ENCODE peak calls at places on chromosome 2, in seven cellular contexts. W is cardiac fibroblast; N is EL; O is activated naive CD4-positive, alpha-beta T cell treated with Interleukin-2 at 50 U/mL for 16 hours; H is HTR-8/SVneo; G is HT-29; U is AG09319. I is an unnamed sample.

GRCh38 chr2:134295441-134295840 is 41.6 kb downstream of the MGAT5 start:
- DNase-seq in U (no peak), G (no peak), N (peak), H (no peak), O (no peak), W (no peak), I (peak)

GRCh38 chr2:179932786-179933185 is 71.4 kb upstream of the ZNF385B start:
- DNase-seq in G (no peak), O (no peak), W (peak), U (no peak), H (no peak), N (no peak), I (peak)

GRCh38 chr2:224645722-224646121 is 60.6 kb upstream of the CUL3 start:
- DNase-seq in N (no peak), H (no peak), U (no peak), O (no peak), W (no peak), G (no peak), I (no peak)

GRCh38 chr2:238954841-238955521 is 107.1 kb downstream of the TWIST2 start:
- DNase-seq in G (no peak), N (peak), H (no peak), W (no peak), U (no peak), O (no peak), I (peak)

GRCh38 chr2:15058015-15058414 is 425.5 kb downstream of the LRATD1 start:
- DNase-seq in N (peak), H (no peak), G (peak), W (no peak), U (no peak), O (no peak), I (no peak)

GRCh38 chr2:18311413-18311812 is 249.0 kb downstream of the RDH14 start:
- DNase-seq in N (peak), U (peak), O (no peak), G (no peak), H (no peak), W (no peak), I (peak)

GRCh38 chr2:9370746-9371145 is 52.6 kb downstream of the ITGB1BP1 start:
- DNase-seq in G (no peak), N (no peak), O (no peak), H (no peak), W (no peak), U (no peak), I (no peak)

GRCh38 chr2:212858496-212858895 is 292.9 kb downstream of the IKZF2 start:
- DNase-seq in O (no peak), H (no peak), W (no peak), U (no peak), N (peak), G (no peak), I (no peak)

GRCh38 chr2:23627236-23627990 is 242.4 kb downstream of the KLHL29 start:
- DNase-seq in U (no peak), G (no peak), O (no peak), N (no peak), W (no peak), H (no peak), I (no peak)

GRCh38 chr2:30872797-30873196 is 65.6 kb upstream of the CAPN13 start:
- DNase-seq in U (no peak), O (no peak), N (no peak), W (no peak), H (no peak), G (no peak), I (no peak)

GRCh38 chr2:120914839-120915521 is 179.3 kb downstream of the GLI2 start:
- DNase-seq in N (peak), U (no peak), W (peak), H (peak), G (peak), O (no peak), I (peak)

GRCh38 chr2:218187650-218188025 is 20.9 kb upstream of the CXCR1 start:
- DNase-seq in N (no peak), U (no peak), H (no peak), O (no peak), G (no peak), W (no peak), I (no peak)

GRCh38 chr2:152411154-152411553 is 76.2 kb downstream of the FMNL2 start:
- DNase-seq in G (no peak), H (no peak), U (no peak), O (no peak), W (no peak), N (peak), I (no peak)

GRCh38 chr2:235449568-235449967 is 44.3 kb upstream of the AGAP1 start:
- DNase-seq in O (no peak), H (no peak), U (no peak), W (no peak), N (no peak), G (no peak), I (no peak)

GRCh38 chr2:68284896-68285295 is 32.6 kb upstream of the PPP3R1 start:
- DNase-seq in G (no peak), N (peak), O (no peak), W (peak), H (no peak), U (peak), I (peak)

GRCh38 chr2:43086451-43087221 is 139.8 kb downstream of the ZFP36L2 start:
- DNase-seq in W (peak), U (peak), G (peak), N (peak), H (peak), O (no peak), I (peak)

GRCh38 chr2:10873171-10873570 is 38.6 kb upstream of the KCNF1 start:
- DNase-seq in G (no peak), H (no peak), O (no peak), W (no peak), U (no peak), N (no peak), I (no peak)

GRCh38 chr2:106160786-106161261 is 33.3 kb downstream of the UXS1 start:
- DNase-seq in H (no peak), G (no peak), W (no peak), N (no peak), O (peak), U (no peak), I (no peak)

GRCh38 chr2:14401838-14402237 is 230.7 kb upstream of the LRATD1 start:
- DNase-seq in O (no peak), W (no peak), N (no peak), G (no peak), U (no peak), H (no peak), I (no peak)

GRCh38 chr2:215658635-215659305 is 222.9 kb upstream of the FN1 start:
- DNase-seq in U (no peak), H (no peak), G (no peak), O (no peak), N (no peak), W (peak), I (no peak)

GRCh38 chr2:176089843-176090395 is 2.6 kb upstream of the HOXD13 start:
- DNase-seq in U (no peak), H (no peak), N (no peak), O (no peak), W (no peak), G (no peak), I (no peak)

GRCh38 chr2:26982102-26982742 is 11.8 kb downstream of the MAPRE3 start:
- DNase-seq in H (peak), U (no peak), G (peak), O (peak), W (peak), N (peak), I (no peak)

GRCh38 chr2:141341444-141341843 is 789.4 kb downstream of the LRP1B start:
- DNase-seq in U (peak), H (peak), G (no peak), W (peak), O (no peak), N (peak), I (no peak)

GRCh38 chr2:231183851-231184250 is 14.6 kb upstream of the ARMC9 start:
- DNase-seq in N (no peak), U (no peak), H (no peak), W (no peak), O (no peak), G (no peak), I (no peak)

GRCh38 chr2:217709496-217710217 is 293.1 kb downstream of the TNS1 start:
- DNase-seq in N (no peak), U (no peak), G (no peak), H (no peak), W (no peak), O (no peak), I (peak)